ENCODE peak calls at places on chromosomes 13 and 19, in eight cellular contexts. A, R, N, S, U, W, M and V are unnamed samples.

GRCh38 chr19:51600940-51601575 is 29.1 kb downstream of the SIGLEC5 start:
- DNase-seq in W (no peak), U (no peak), R (no peak), A (no peak), M (no peak), S (no peak), N (no peak), V (no peak)

GRCh38 chr19:58511353-58512208 is at the start of gene SLC27A5:
- DNase-seq in A (no peak), S (no peak), U (no peak), R (no peak), N (no peak), W (no peak), M (no peak), V (no peak)

GRCh38 chr19:5824791-5825577 is 14.5 kb downstream of the FUT6 start:
- DNase-seq in M (no peak), U (no peak), A (no peak), N (no peak), R (peak; percentile 39), W (no peak), S (no peak), V (no peak)

GRCh38 chr13:79448413-79448812 is 32.5 kb upstream of the NDFIP2 start:
- DNase-seq in U (no peak), W (no peak), A (no peak), S (no peak), M (no peak), N (no peak), R (no peak), V (no peak)

GRCh38 chr13:74132152-74132767 is 1.9 kb downstream of the KLF12 start:
- DNase-seq in R (peak; percentile 32), A (no peak), M (no peak), W (peak; percentile 50), N (no peak), U (peak; percentile 4), S (no peak), V (peak; percentile 38)

GRCh38 chr13:103525530-103525929 is 459.3 kb upstream of the SLC10A2 start:
- DNase-seq in U (no peak), W (no peak), M (no peak), N (no peak), A (no peak), R (peak; percentile 57), S (no peak), V (no peak)

GRCh38 chr13:113421673-113422270 is 31.5 kb downstream of the ADPRHL1 start:
- DNase-seq in N (no peak), A (no peak), W (no peak), U (no peak), R (no peak), M (no peak), S (no peak), V (no peak)

GRCh38 chr19:6221220-6221877 is 58.4 kb downstream of the MLLT1 start:
- DNase-seq in A (no peak), S (no peak), W (no peak), R (no peak), N (no peak), M (no peak), U (no peak), V (no peak)

GRCh38 chr13:27014406-27015359 is 156.9 kb downstream of the USP12 start:
- DNase-seq in U (no peak), M (no peak), N (no peak), R (no peak), W (no peak), A (no peak), S (no peak), V (no peak)

GRCh38 chr19:19627716-19628498 is at the start of gene LPAR2:
- DNase-seq in A (no peak), U (no peak), R (peak; percentile 88), M (no peak), N (no peak), S (no peak), W (peak; percentile 74), V (no peak)